ENCODE peak calls at places on chromosome 16, in eight cellular contexts. B is stomach; K is cardiac muscle cell; P is PC-9; I is breast epithelium; L is AG10803; M is foreskin fibroblast; Z is CD8-positive, alpha-beta T cell. J is an unnamed sample.

GRCh38 chr16:58638148-58639036 is 8.8 kb upstream of the CNOT1 start:
- DNase-seq in I (no peak), P (peak; percentile 83), M (peak; percentile 85), K (no peak), L (peak; percentile 92), Z (no peak), B (peak; percentile 45), J (peak; percentile 47)

GRCh38 chr16:65660390-65660789 is 538.5 kb upstream of the CDH11 start:
- DNase-seq in I (no peak), B (no peak), M (no peak), K (no peak), Z (no peak), P (no peak), L (peak; percentile 79), J (no peak)

GRCh38 chr16:66580605-66581209 is 1.4 kb downstream of the CMTM2 start:
- DNase-seq in M (peak; percentile 72), B (no peak), L (peak; percentile 73), I (no peak), P (peak; percentile 75), Z (no peak), K (peak; percentile 17), J (no peak)

GRCh38 chr16:47726031-47726675 is 265.0 kb downstream of the PHKB start:
- DNase-seq in Z (no peak), L (no peak), P (no peak), I (no peak), K (no peak), B (no peak), M (no peak), J (no peak)

GRCh38 chr16:89359296-89360147 is 130.8 kb downstream of the ANKRD11 start:
- DNase-seq in K (no peak), Z (no peak), M (no peak), P (no peak), I (no peak), L (no peak), B (no peak), J (no peak)

GRCh38 chr16:72637306-72637705 is 410.6 kb downstream of the ZFHX3 start:
- DNase-seq in P (peak; percentile 36), B (no peak), Z (no peak), K (no peak), I (no peak), M (peak; percentile 83), L (peak; percentile 79), J (no peak)

GRCh38 chr16:70473446-70474319 is 19.3 kb downstream of the FCSK start:
- DNase-seq in Z (no peak), P (no peak), B (no peak), L (no peak), K (no peak), M (no peak), I (no peak), J (peak; percentile 40)

GRCh38 chr16:76193851-76194620 is 83.2 kb upstream of the CNTNAP4 start:
- DNase-seq in P (no peak), B (no peak), Z (no peak), I (no peak), K (no peak), L (no peak), M (no peak), J (no peak)

GRCh38 chr16:23907457-23907902 is 71.7 kb downstream of the PRKCB start:
- DNase-seq in Z (no peak), L (no peak), I (no peak), K (no peak), P (no peak), B (no peak), M (no peak), J (no peak)

GRCh38 chr16:55569025-55569424 is 2.5 kb downstream of the CAPNS2 start:
- DNase-seq in P (no peak), K (no peak), I (no peak), Z (no peak), B (no peak), L (peak; percentile 84), M (no peak), J (no peak)

GRCh38 chr16:6146874-6147425 is 1049.4 kb upstream of the EEF2KMT start:
- DNase-seq in L (no peak), M (no peak), Z (no peak), K (no peak), B (no peak), P (no peak), I (no peak), J (no peak)

DNA sequence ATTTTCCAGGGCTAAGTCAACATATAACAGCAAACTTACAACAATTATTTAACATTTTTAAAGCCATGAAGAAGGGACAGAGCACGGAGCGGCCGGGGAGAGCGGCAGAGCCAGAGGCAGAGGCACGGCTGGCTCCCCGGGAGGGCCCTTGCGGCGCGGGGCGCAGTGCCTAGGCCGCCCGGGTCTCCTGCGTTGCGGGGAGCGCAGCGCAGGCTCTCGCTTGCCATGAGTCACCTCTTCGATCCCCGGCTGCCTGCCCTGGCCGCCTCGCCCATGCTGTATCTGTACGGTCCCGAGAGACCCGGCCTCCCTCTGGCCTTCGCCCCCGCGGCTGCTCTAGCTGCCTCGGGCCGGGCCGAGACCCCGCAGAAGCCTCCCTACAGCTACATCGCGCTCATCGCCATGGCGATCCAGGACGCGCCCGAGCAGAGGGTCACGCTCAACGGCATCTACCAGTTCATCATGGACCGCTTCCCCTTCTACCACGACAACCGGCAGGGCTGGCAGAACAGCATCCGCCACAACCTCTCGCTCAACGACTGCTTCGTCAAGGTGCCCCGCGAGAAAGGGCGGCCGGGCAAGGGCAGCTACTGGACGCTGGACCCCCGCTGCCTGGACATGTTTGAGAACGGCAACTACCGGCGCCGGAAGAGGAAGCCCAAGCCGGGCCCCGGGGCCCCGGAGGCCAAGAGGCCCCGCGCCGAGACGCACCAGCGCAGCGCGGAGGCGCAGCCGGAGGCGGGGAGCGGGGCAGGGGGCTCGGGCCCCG is at the start of gene FOXL1:
- DNase-seq in M (peak; percentile 78), B (no peak), Z (no peak), P (no peak), I (no peak), K (no peak), L (peak; percentile 71), J (no peak)
- H3K4me3 ChIP-seq in M (peak within 1 kb of the TSS; percentile 50), B (peak within 1 kb of the TSS; percentile 19), Z (no peak within 1 kb of the TSS), P (no peak within 1 kb of the TSS), I (peak within 1 kb of the TSS; percentile 4), K (peak within 1 kb of the TSS; percentile 32), L (peak within 1 kb of the TSS; percentile 61), J (no peak within 1 kb of the TSS)

GRCh38 chr16:71569621-71570020 is 7.3 kb downstream of the TAT start:
- DNase-seq in Z (no peak), K (no peak), I (no peak), M (no peak), L (no peak), B (no peak), P (no peak), J (peak; percentile 71)

GRCh38 chr16:71570143-71570542 is 6.7 kb downstream of the TAT start:
- DNase-seq in B (no peak), L (no peak), Z (no peak), M (no peak), K (no peak), P (no peak), I (no peak), J (no peak)

GRCh38 chr16:71565812-71566700 is 10.8 kb downstream of the TAT start:
- DNase-seq in M (no peak), P (no peak), B (no peak), K (no peak), L (no peak), I (no peak), Z (no peak), J (no peak)

GRCh38 chr16:71568541-71568940 is 8.4 kb downstream of the TAT start:
- DNase-seq in Z (no peak), I (no peak), P (no peak), L (no peak), K (no peak), B (no peak), M (no peak), J (no peak)

GRCh38 chr16:71567931-71568330 is 9.0 kb downstream of the TAT start:
- DNase-seq in Z (no peak), L (no peak), K (no peak), M (no peak), P (no peak), B (no peak), I (no peak), J (no peak)
- H3K4me3 ChIP-seq in Z (no peak overlapping the region), L (no peak overlapping the region), K (no peak overlapping the region), M (no peak overlapping the region), P (no peak overlapping the region), B (no peak overlapping the region), I (no peak overlapping the region), J (no peak overlapping the region)

DNA sequence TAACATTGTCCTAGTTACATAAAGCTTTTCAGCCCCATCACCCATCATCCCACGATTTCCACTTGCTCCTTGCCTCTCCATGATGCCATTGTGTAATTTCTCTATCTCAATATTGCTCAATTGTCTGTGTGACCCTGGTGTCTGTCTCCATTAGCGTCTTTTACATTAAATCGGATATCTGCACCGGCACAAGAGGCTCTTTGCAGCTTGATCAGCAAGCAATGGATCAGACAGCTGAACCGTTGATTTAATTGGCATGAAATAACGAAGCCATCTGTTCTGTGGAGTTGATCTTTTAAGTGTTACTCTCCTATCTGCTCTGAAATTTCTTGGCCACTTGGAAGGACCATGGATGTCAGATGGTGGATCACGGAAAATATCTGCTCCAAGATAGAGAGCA is 76.9 kb upstream of the HS3ST4 start:
- DNase-seq in K (no peak), M (no peak), P (no peak), B (no peak), I (no peak), L (no peak), Z (no peak), J (no peak)
- H3K4me3 ChIP-seq in K (no peak overlapping the region), M (no peak overlapping the region), P (no peak overlapping the region), B (no peak overlapping the region), I (no peak overlapping the region), L (no peak overlapping the region), Z (no peak overlapping the region), J (no peak overlapping the region)

DNA sequence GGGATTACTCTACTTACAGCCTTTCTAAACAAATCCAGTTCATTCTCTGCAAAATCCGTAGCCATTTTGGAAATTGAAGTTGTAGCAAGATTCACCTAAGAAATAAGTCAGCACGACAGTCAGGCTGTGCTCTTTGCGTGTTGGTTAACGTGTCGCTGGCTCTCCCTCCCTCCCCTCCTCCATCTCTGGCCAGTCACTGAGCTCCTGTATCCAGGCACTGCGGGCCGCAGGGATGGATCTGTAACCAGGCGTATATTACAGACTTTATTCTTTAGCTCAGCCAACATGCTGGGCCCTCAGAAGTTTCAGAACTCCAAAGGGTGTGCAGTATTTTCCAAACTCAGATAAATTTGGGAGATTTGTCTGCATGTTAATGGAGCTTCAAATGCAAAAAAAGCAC is 30.8 kb downstream of the KDM8 start:
- DNase-seq in K (no peak), B (no peak), P (no peak), I (no peak), Z (no peak), M (no peak), L (no peak), J (no peak)
- H3K4me3 ChIP-seq in K (no peak overlapping the region), B (no peak overlapping the region), P (no peak overlapping the region), I (no peak overlapping the region), Z (peak overlapping the region; percentile 18), M (no peak overlapping the region), L (no peak overlapping the region), J (no peak overlapping the region)

DNA sequence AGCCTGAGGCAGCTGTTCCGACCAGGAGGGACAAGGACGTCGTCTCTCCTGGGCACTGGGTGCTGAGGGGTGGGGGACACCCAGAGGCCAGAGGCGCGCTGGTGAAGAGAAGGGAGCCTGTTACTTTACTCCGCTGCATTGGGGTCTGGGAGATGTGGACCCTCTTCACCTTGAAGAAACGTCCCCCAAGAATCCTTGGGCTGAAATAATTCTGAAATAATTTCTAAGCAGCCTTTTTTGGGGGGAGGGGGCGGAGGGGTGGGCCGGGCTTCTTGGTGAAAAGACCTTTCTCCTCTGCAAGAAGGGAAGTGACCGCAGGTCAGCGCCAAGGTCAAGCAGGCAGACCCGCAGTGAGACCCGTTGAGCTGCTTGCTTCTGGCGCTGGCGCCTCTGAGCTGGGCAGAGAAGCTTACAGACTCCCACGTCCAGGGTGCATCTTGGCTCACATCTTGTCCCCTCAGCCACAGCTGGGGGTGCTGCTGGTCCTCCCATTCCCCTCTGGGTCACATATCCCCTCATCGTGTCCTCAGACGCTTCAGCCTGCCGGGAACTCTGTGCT is 1.1 kb downstream of the SYT17 start:
- DNase-seq in I (no peak), B (no peak), Z (no peak), M (no peak), P (no peak), K (no peak), L (no peak), J (peak; percentile 39)
- H3K4me3 ChIP-seq in I (peak overlapping the region; percentile 32), B (peak overlapping the region; percentile 81), Z (no peak overlapping the region), M (no peak overlapping the region), P (peak overlapping the region; percentile 96), K (peak overlapping the region; percentile 52), L (no peak overlapping the region), J (no peak overlapping the region)

J was measured in mucosa of descending colon.